ENCODE peak calls at places on chromosomes 1 and 21, in six cellular contexts. S is K562, K is HCT116, G is H1, O is HepG2, U is GM12878. W is an unnamed sample.

GRCh38 chr1:93619507-93620168 is 62.0 kb downstream of the BCAR3 start:
- DNase-seq in G (no peak), O (no peak), U (no peak), S (no peak), K (no peak), W (no peak)

GRCh38 chr1:211698161-211699026 is 23.0 kb upstream of the NEK2 start:
- DNase-seq in S (peak), O (peak), U (peak), G (no peak), K (peak), W (peak)

GRCh38 chr21:42839271-42840231 is 39.8 kb downstream of the WDR4 start:
- DNase-seq in O (no peak), S (peak), U (no peak), G (no peak), K (no peak), W (peak)

GRCh38 chr1:236147068-236147467 is 4.7 kb downstream of the GPR137B start:
- DNase-seq in O (no peak), K (no peak), S (no peak), U (no peak), G (no peak), W (no peak)

GRCh38 chr1:17465186-17465585 is 25.7 kb upstream of the RCC2 start:
- DNase-seq in O (no peak), U (no peak), K (no peak), G (no peak), S (no peak), W (no peak)

GRCh38 chr1:42998381-42998780 is 39.7 kb upstream of the SLC2A1 start:
- DNase-seq in G (no peak), K (no peak), O (no peak), S (no peak), U (no peak), W (no peak)

GRCh38 chr1:201781447-201781846 is 47.5 kb upstream of the IPO9 start:
- DNase-seq in O (no peak), G (no peak), U (no peak), K (no peak), S (no peak), W (no peak)

GRCh38 chr1:23529146-23530088 is 1.6 kb downstream of the E2F2 start:
- DNase-seq in K (no peak), S (peak), U (no peak), O (no peak), G (no peak), W (peak)

GRCh38 chr1:151534662-151535278 is 5.3 kb upstream of the TUFT1 start:
- DNase-seq in G (no peak), U (no peak), O (peak), S (peak), K (no peak), W (peak)

GRCh38 chr1:66374148-66374547 is 159.8 kb upstream of the SGIP1 start:
- DNase-seq in G (no peak), O (no peak), U (peak), S (no peak), K (no peak), W (no peak)

GRCh38 chr1:46461809-46462448 is 27.7 kb upstream of the DMBX1 start:
- DNase-seq in S (no peak), O (no peak), K (no peak), U (no peak), G (no peak), W (peak)

GRCh38 chr1:146032613-146033219 is 11.2 kb upstream of the HJV start:
- DNase-seq in O (peak), S (peak), G (no peak), U (peak), K (peak), W (peak)

GRCh38 chr1:32180186-32181060 is 948 bp downstream of the TXLNA start:
- DNase-seq in U (no peak), O (peak), K (no peak), S (peak), G (no peak), W (peak)

GRCh38 chr1:30407030-30407861 is 316.1 kb downstream of the MATN1 start:
- DNase-seq in O (no peak), K (no peak), S (no peak), G (no peak), U (no peak), W (no peak)

GRCh38 chr1:115725600-115725999 is 42.9 kb downstream of the CASQ2 start:
- DNase-seq in S (no peak), U (no peak), K (no peak), G (no peak), O (no peak), W (no peak)

GRCh38 chr1:203147376-203147775 is 19.9 kb downstream of the ADORA1 start:
- DNase-seq in S (no peak), U (no peak), G (no peak), K (no peak), O (no peak), W (no peak)

GRCh38 chr1:92031281-92032110 is 1.7 kb downstream of the EPHX4 start:
- DNase-seq in G (no peak), K (no peak), S (no peak), U (no peak), O (no peak), W (no peak)

GRCh38 chr1:10510520-10511493 is 36.1 kb downstream of the PEX14 start:
- DNase-seq in G (no peak), K (peak), O (no peak), U (peak), S (peak), W (no peak)

GRCh38 chr1:218439541-218440295 is 94.6 kb downstream of the TGFB2 start:
- DNase-seq in U (no peak), K (no peak), S (no peak), G (no peak), O (peak), W (no peak)

GRCh38 chr21:15210235-15210678 is 145.5 kb upstream of the NRIP1 start:
- DNase-seq in G (no peak), U (no peak), K (no peak), O (peak), S (no peak), W (no peak)

GRCh38 chr1:31327381-31327780 is 30.5 kb downstream of the ZCCHC17 start:
- DNase-seq in S (no peak), G (no peak), O (no peak), K (no peak), U (no peak), W (no peak)

GRCh38 chr1:77977989-77978292 is 931 bp downstream of the FUBP1 start:
- DNase-seq in U (no peak), S (no peak), O (no peak), K (no peak), G (no peak), W (no peak)

GRCh38 chr1:19622204-19622603 is 21.9 kb upstream of the NBL1 start:
- DNase-seq in G (no peak), U (no peak), S (no peak), K (no peak), O (no peak), W (no peak)

GRCh38 chr1:67723620-67724019 is 38.6 kb downstream of the GADD45A start:
- DNase-seq in K (no peak), G (no peak), S (peak), O (no peak), U (no peak), W (no peak)

DNA sequence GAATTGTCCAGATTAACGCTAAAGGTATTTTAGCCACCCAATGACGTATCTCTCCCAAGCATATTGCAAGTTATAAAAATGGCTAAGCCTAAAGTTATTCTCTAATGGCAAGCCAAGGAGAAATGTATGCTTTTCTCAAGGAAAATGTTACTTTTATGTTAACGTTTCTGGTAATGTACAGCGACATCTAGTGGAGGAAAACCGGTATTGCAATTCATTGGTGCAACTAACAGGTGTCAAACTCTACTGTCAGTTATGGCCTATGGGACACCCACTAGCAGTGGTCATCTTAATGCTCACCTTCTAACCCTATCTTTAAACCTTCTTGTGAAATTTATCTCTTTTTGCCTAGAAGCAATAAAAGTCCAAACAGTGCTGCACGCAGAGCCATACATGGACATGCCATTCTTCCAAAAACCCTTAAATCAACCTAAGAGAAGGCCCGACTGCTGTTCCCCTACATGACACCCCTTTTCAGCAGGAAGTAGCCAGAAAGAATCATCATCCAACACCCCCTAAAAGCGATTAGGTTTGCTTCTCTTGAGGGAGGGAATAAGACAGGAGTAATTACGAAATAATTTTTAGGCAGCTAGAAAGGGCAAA is 68.7 kb upstream of the LRIF1 start:
- DNase-seq in S (peak), G (no peak), K (peak), U (no peak), O (peak), W (peak)
- TF ChIP-seq SIN3A in S (no peak), G (no peak), K (no peak), U (no peak), O (no peak), W (no peak)

GRCh38 chr1:204992940-204993339 is 50.1 kb upstream of the CNTN2 start:
- DNase-seq in G (no peak), K (no peak), S (no peak), U (no peak), O (no peak), W (no peak)

GRCh38 chr1:204991342-204991844 is 51.6 kb upstream of the CNTN2 start:
- DNase-seq in O (no peak), K (no peak), U (no peak), S (no peak), G (peak), W (no peak)

GRCh38 chr1:204994086-204994862 is 48.7 kb upstream of the CNTN2 start:
- DNase-seq in O (no peak), S (no peak), U (no peak), G (no peak), K (no peak), W (no peak)

GRCh38 chr1:204990721-204991341 is 52.2 kb upstream of the CNTN2 start:
- DNase-seq in U (no peak), G (no peak), O (no peak), S (no peak), K (no peak), W (no peak)

DNA sequence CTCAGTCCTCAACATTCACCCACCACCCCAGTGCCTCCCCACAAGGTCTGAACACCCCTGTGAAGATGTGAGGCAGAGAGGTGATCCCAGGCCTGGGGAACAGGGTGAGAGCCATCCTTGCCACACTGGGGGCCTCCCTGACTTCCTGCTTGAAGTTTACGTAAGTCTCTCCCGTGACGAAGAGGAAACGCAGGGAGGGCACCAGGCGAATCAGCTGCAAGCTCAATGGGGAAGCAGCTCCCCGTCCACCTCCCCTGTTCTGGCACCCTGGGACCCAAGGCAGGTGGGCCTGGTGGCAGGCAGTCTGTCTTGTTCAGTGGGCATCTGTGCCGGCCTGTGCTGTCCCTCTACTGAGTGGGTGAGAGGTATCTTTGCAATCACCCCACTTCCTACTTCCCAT is 50.5 kb upstream of the CNTN2 start:
- DNase-seq in K (no peak), U (no peak), O (no peak), G (no peak), S (no peak), W (no peak)
- TF ChIP-seq JUND in K (no peak), U (no peak), O (no peak), G (no peak), S (no peak), W (no peak)

GRCh38 chr21:45756029-45756428 is 112.5 kb downstream of the PCBP3 start:
- DNase-seq in S (no peak), O (peak), K (no peak), G (no peak), U (no peak), W (no peak)
- TF ChIP-seq SIN3A in S (no peak), O (no peak), K (no peak), G (no peak), U (no peak), W (no peak)

GRCh38 chr1:156400191-156400920 is 31.3 kb downstream of the RHBG start:
- DNase-seq in U (no peak), S (no peak), G (no peak), O (no peak), K (no peak), W (no peak)
- TF ChIP-seq JUND in U (no peak), S (no peak), G (no peak), O (no peak), K (no peak), W (no peak)

DNA sequence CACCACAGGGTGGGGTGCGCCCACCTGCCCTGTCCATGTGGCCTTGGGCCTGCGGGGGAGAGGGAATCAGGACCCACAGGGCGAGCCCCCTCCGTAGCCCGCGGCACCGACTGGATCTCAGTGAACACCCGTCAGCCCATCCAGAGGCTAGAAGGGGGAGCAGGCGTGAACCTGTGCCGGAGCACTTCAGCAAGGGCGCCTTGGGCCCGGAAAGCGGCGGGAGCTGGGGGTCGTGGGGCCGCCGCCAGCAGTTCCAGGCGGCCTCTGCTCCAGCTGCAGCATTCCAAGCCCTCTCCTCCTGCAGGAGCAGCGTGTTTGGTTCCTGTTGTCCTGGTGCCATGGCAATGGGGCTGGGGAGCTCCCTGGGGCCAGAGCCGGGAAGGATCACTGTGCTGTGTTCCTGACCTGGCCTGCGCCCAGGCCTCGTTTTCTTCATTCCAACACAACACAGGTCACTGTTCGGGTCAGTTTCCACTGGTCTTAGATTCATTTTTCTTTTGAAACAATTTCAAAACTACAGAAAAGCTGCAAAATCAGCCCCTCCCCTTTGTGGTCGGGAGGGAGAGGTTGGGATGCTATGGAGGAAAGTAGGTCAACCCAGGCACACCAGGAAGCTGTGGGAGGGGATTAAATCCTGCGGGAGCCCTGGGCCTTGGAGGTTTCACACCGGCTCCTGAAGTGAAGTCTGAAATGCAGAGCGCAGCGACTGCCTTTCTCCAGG is 18.8 kb downstream of the SLX9 start:
- DNase-seq in S (no peak), G (no peak), K (no peak), U (no peak), O (no peak), W (peak)
- TF ChIP-seq SIN3A in S (no peak), G (no peak), K (no peak), U (no peak), O (no peak), W (no peak)

GRCh38 chr1:1373493-1374067 is 1.4 kb downstream of the AURKAIP1 start:
- DNase-seq in G (no peak), S (no peak), K (no peak), O (no peak), U (no peak), W (no peak)

GRCh38 chr1:1371741-1372711 is 3.0 kb downstream of the AURKAIP1 start:
- DNase-seq in O (peak), S (peak), K (no peak), G (no peak), U (no peak), W (peak)

GRCh38 chr1:1373051-1373450 is 2.0 kb downstream of the AURKAIP1 start:
- DNase-seq in K (no peak), G (no peak), O (no peak), U (no peak), S (no peak), W (no peak)

GRCh38 chr1:1374861-1375662 is at the start of gene AURKAIP1:
- DNase-seq in U (peak), S (peak), O (peak), K (peak), G (peak), W (peak)

DNA sequence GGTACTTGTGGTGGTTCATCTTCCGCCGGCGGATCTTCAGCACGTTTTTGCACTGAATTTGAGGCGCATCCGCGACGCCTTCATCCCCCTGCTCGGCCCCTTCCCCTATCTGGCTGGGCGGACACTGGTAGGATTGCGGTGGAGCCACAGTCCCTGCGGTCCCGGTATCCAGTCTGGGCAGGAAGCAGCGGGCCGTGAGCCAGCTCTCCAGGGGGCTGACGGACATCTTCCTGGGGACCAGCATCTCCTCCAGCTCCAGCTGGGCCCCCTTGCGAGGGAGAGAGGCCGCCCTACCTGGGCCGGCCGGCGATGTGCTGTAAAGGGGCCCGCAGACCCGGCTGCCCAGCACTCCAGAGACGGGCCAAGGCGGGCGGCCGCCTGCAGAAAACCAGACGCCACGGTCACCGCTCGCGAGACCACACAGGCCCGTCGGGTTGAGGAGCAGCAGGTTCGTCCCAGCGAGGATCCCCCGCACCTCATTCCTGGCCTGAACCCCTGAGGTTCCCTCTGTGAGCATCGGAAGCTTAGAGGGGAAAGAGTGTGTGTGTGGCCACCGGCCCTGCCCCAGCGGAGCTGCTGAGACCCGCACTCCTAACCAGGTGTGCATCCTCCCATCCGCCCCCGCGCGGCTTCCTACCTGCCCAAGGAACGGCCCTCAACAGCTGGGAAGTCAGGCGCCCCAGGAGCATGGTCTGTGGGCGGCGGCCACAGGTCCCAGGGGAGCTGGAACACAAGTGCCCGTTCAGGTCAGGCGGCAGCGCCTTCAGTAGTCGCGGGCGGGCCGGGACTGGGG is 743 bp downstream of the AURKAIP1 start:
- DNase-seq in G (no peak), O (no peak), K (no peak), U (no peak), S (peak), W (peak)
- TF ChIP-seq JUND in G (no peak), O (no peak), K (no peak), U (no peak), S (no peak), W (no peak)

DNA sequence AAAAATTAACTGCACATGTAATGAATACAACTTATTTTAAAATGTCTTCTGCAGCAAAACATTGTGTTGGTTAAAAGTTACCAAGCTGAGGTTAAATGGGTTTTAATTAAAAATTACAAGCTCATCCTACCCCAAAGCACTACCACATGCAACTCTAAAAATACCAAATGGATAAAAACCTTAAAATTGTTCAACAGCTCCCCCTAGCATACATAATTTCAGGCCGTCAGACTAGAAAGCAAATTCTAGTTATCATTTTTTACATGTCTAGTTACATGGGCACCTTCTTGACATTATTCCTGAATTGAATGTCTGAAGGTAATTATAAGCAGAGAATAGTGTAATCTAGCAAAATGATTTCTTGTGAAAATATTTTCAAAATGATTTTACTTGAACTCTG is 176.5 kb downstream of the C1orf21 start:
- DNase-seq in K (no peak), U (no peak), O (no peak), G (no peak), S (no peak), W (peak)
- TF ChIP-seq SIN3A in K (no peak), U (no peak), O (no peak), G (no peak), S (no peak), W (no peak)

DNA sequence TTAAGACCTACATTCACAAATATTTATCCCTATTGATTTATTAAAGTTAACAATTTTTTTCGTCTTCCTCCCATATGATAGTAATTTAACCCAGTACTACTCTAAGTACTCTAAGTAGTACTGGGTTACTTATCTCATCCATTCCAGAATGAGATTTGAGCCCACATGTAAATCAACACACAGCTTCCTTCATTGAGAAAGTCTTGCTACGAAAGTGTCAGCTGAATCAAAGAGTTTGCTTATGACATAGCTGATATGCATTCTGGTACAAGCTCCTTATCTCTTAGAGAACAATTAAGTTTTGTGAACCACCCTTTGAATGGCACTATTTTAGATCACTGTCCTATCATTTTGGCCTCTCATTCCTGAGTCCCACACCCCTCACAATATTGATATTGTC is 2.5 kb upstream of the SLC44A3 start:
- DNase-seq in O (peak), S (no peak), K (no peak), U (no peak), G (no peak), W (no peak)
- TF ChIP-seq JUND in O (no peak), S (no peak), K (no peak), U (no peak), G (no peak), W (no peak)

DNA sequence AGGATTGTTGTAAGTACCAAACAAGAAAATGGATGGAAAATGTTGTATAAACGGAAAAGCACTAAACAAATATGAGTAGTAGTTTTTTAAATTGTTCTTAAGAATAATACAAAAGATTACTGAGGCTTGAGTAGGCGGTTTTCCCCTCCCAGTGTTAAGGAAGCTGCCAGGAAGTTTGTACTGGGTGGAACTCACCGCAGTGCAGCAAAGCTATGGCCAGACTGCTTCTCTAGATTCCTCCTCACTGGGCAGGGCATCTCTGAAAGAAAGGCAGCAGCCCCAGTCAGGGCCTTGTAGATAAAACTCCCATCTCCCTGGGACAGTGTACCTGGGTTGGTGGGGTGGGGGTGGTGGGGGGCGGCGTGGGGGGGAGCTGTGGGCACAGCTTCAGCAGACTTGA is 58.7 kb downstream of the XCL2 start:
- DNase-seq in K (no peak), G (no peak), O (no peak), S (no peak), U (no peak), W (no peak)
- TF ChIP-seq SIN3A in K (no peak), G (no peak), O (no peak), S (no peak), U (no peak), W (no peak)